ENCODE peak calls at places on chromosomes 5 and 9, in ten cellular contexts. F is body of pancreas; T is heart left ventricle; K is effector memory CD4-positive, alpha-beta T cell; M is CD8-positive, alpha-beta memory T cell; B is IMR-90; O is right lobe of liver; W is aorta; Q is adrenal gland; I is tibial nerve. V is an unnamed sample.

GRCh38 chr9:90979138-90979551 is 177.5 kb downstream of the SYK start:
- DNase-seq in F (no peak), T (no peak), K (no peak), M (no peak), B (no peak), O (no peak), W (no peak), Q (no peak), I (no peak), V (peak; percentile 34)

GRCh38 chr9:90022474-90022873 is 417.7 kb downstream of the GADD45G start:
- DNase-seq in F (no peak), T (no peak), K (no peak), M (no peak), B (no peak), O (no peak), W (no peak), Q (no peak), I (no peak), V (no peak)

GRCh38 chr9:86901511-86901910 is 45.8 kb downstream of the GAS1 start:
- DNase-seq in F (no peak), T (no peak), K (no peak), M (no peak), B (no peak), O (no peak), W (no peak), Q (no peak), I (no peak), V (no peak)

GRCh38 chr9:121569266-121569648 is 69.6 kb upstream of the GGTA1 start:
- DNase-seq in F (no peak), T (no peak), K (no peak), M (no peak), B (no peak), O (no peak), W (no peak), Q (no peak), I (no peak), V (no peak)

GRCh38 chr5:60161340-60161934 is 267.9 kb upstream of the PDE4D start:
- DNase-seq in F (no peak), T (no peak), K (no peak), M (no peak), B (peak; percentile 19), O (no peak), W (no peak), Q (no peak), I (no peak), V (peak; percentile 0)

GRCh38 chr5:169268019-169268418 is 32.9 kb downstream of the SLIT3 start:
- DNase-seq in F (no peak), T (no peak), K (no peak), M (no peak), B (no peak), O (no peak), W (no peak), Q (no peak), I (no peak), V (no peak)

GRCh38 chr9:86639899-86640379 is 285.7 kb upstream of the TUT7 start:
- DNase-seq in F (peak; percentile 21), T (no peak), K (no peak), M (no peak), B (no peak), O (no peak), W (no peak), Q (no peak), I (no peak), V (peak; percentile 75)

GRCh38 chr5:20972419-20972925 is 984.5 kb upstream of the CDH18 start:
- DNase-seq in F (no peak), T (peak; percentile 19), K (no peak), M (no peak), B (peak; percentile 1), O (no peak), W (no peak), Q (no peak), I (no peak), V (peak; percentile 68)

GRCh38 chr5:84816746-84817547 is 432.3 kb upstream of the EDIL3 start:
- DNase-seq in F (no peak), T (no peak), K (no peak), M (no peak), B (peak; percentile 29), O (no peak), W (no peak), Q (no peak), I (no peak), V (no peak)

GRCh38 chr5:11384441-11385250 is 519.6 kb downstream of the CTNND2 start:
- DNase-seq in F (peak; percentile 26), T (no peak), K (no peak), M (no peak), B (no peak), O (no peak), W (no peak), Q (no peak), I (no peak), V (no peak)

GRCh38 chr9:115198018-115198417 is 80.1 kb upstream of the TNC start:
- DNase-seq in F (no peak), T (peak; percentile 29), K (no peak), M (no peak), B (peak; percentile 79), O (no peak), W (no peak), Q (peak; percentile 54), I (peak; percentile 17), V (no peak)

GRCh38 chr9:131654857-131655577 is 84.9 kb downstream of the RAPGEF1 start:
- DNase-seq in F (peak; percentile 57), T (no peak), K (no peak), M (no peak), B (no peak), O (peak; percentile 92), W (no peak), Q (no peak), I (no peak), V (no peak)

GRCh38 chr9:131657031-131657377 is 82.9 kb downstream of the RAPGEF1 start:
- DNase-seq in F (no peak), T (no peak), K (peak; percentile 43), M (peak; percentile 71), B (no peak), O (no peak), W (no peak), Q (no peak), I (no peak), V (no peak)

GRCh38 chr9:131657456-131657855 is 82.4 kb downstream of the RAPGEF1 start:
- DNase-seq in F (no peak), T (no peak), K (no peak), M (no peak), B (no peak), O (no peak), W (no peak), Q (no peak), I (no peak), V (peak; percentile 34)

GRCh38 chr9:131657890-131658752 is 81.8 kb downstream of the RAPGEF1 start:
- DNase-seq in F (no peak), T (no peak), K (no peak), M (no peak), B (peak; percentile 95), O (no peak), W (no peak), Q (peak; percentile 75), I (no peak), V (peak; percentile 50)

DNA sequence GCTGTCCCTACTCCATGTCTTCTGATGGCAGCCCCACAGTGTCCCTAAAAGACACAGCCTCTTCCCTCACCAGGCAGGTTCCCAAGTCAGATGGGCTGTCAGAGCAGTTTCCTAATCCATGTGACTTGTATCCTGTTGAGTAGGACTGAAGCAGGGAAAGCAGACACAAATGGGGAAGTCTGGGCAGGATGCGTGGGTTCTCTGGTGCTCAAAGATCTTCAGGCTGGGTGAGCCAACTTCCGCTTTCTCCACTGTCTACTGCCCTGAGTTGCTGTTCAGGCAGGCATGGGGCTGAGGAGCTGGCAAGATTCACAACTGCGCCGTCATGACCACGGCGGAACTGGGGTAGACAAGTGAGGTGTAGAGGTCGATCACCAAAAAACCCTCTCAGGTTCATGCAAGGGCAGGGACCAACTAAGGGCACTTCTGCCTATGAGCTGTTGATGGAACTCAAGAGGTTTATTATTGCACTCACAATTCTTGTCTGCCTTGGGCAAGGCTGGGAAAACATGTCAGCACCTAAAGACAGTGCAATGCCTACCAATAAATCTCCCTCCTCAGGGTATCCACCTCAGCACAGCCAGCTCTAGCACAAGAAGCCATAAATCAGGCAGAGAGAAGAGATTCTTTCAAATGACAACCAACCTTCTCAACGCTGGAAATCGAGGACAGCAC is 83.4 kb downstream of the RAPGEF1 start:
- DNase-seq in F (no peak), T (peak; percentile 79), K (peak; percentile 70), M (peak; percentile 88), B (no peak), O (peak; percentile 74), W (no peak), Q (peak; percentile 82), I (peak; percentile 57), V (no peak)
- H3K27ac ChIP-seq in F (peak overlapping the region; percentile 82), T (no peak overlapping the region), K (peak overlapping the region; percentile 82), M (peak overlapping the region; percentile 41), B (peak overlapping the region; percentile 97), O (peak overlapping the region; percentile 98), W (no peak overlapping the region), Q (no peak overlapping the region), I (peak overlapping the region; percentile 71), V (peak overlapping the region; percentile 90)

DNA sequence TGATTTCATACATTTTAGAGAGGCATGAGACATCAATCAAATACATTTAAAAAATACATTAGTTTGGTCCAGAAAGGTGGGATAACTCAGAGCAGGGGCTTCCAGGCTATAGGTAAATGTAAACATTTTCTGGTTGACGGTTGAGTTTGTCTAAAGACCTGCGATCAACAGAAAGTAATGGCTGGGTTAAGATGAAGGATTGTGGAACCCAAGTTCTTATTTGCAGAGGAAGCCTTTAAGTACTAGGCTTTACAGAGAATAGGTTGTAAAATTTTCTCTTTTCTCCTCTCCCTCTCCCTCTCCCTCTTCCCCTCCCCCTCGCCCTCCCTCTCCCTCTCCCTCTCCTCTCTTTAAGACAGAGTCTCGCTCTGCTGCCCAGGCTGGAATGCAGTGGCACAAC is 50.8 kb downstream of the PTTG1 start:
- DNase-seq in F (no peak), T (no peak), K (no peak), M (no peak), B (no peak), O (no peak), W (no peak), Q (no peak), I (no peak), V (no peak)
- H3K4me3 ChIP-seq in F (no peak overlapping the region), T (no peak overlapping the region), K (no peak overlapping the region), M (no peak overlapping the region), B (no peak overlapping the region), O (no peak overlapping the region), W (no peak overlapping the region), Q (no peak overlapping the region), I (no peak overlapping the region), V (no peak overlapping the region)

DNA sequence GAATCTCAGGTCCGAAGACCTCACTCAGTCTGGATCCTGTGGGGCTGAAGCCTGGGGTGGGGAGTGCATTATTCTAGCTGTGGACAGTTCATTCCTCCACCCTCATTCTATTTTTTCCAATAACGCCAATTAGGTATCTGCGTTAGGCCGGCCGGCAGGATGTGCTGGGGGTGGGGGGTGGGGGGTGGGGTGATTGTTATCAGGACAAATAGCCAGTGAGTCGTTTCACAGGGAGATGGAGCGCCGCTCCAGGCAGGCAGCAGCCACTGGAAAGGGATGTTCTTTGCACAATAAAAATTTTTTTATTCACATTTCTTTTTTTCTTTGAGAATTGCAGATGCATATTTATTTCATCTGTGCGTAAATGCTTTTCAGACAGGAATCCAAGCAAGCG is 4.0 kb downstream of the LMX1B start:
- DNase-seq in F (no peak), T (no peak), K (no peak), M (no peak), B (no peak), O (no peak), W (no peak), Q (no peak), I (no peak), V (no peak)
- H3K27me3 ChIP-seq in F (peaks cover 14% of the 10 kb centered on the region), T (peaks cover 79% of the 10 kb centered on the region), K (peaks cover 69% of the 10 kb centered on the region), M (peaks cover 40% of the 10 kb centered on the region), B (peaks cover 95% of the 10 kb centered on the region), O (no peaks in the 10 kb centered on the region), W (no peaks in the 10 kb centered on the region), Q (peaks cover 86% of the 10 kb centered on the region), I (peaks cover 2% of the 10 kb centered on the region), V (peaks cover 40% of the 10 kb centered on the region)

GRCh38 chr9:124652203-124652992 is 118.7 kb downstream of the NR6A1 start:
- DNase-seq in F (no peak), T (peak; percentile 28), K (no peak), M (no peak), B (peak; percentile 88), O (no peak), W (no peak), Q (peak; percentile 75), I (no peak), V (peak; percentile 97)
- H3K27ac ChIP-seq in F (peak overlapping the region; percentile 32), T (no peak overlapping the region), K (no peak overlapping the region), M (no peak overlapping the region), B (no peak overlapping the region), O (no peak overlapping the region), W (no peak overlapping the region), Q (no peak overlapping the region), I (no peak overlapping the region), V (peak overlapping the region; percentile 93)